ENCODE peak calls at places on chromosomes 13 and 19, in seven cellular contexts. M is AG08396, N is brain microvascular endothelial cell, D is neuronal stem cell, B is NCI-H1092, G is HuH-7, I is NCI-H1417. C is an unnamed sample.

GRCh38 chr19:40806385-40807146 is 7.6 kb downstream of the EGLN2 start:
- DNase-seq in G (peak), M (peak), B (no peak), I (peak), N (peak), D (peak), C (no peak)

GRCh38 chr19:55165952-55166529 is 372 bp downstream of the DNAAF3 start:
- DNase-seq in G (peak), N (peak), B (peak), D (peak), I (peak), M (peak), C (no peak)

GRCh38 chr19:15525291-15525690 is 17.0 kb downstream of the CYP4F22 start:
- DNase-seq in I (no peak), G (no peak), M (no peak), N (no peak), B (no peak), D (no peak), C (no peak)

GRCh38 chr19:54160182-54160811 is 776 bp upstream of the LENG1 start:
- DNase-seq in N (no peak), D (no peak), I (peak), M (peak), G (no peak), B (no peak), C (no peak)

GRCh38 chr19:13831560-13832056 is 36.4 kb downstream of the ZSWIM4 start:
- DNase-seq in N (no peak), D (no peak), G (no peak), I (no peak), M (no peak), B (no peak), C (no peak)

GRCh38 chr13:60642552-60642951 is 245.5 kb downstream of the TDRD3 start:
- DNase-seq in M (no peak), G (no peak), B (no peak), N (no peak), D (no peak), I (no peak), C (no peak)

GRCh38 chr19:41426116-41426841 is 895 bp downstream of the B3GNT8 start:
- DNase-seq in N (no peak), B (no peak), D (no peak), G (no peak), M (no peak), I (no peak), C (no peak)

GRCh38 chr19:11332822-11333221 is 6.6 kb downstream of the RAB3D start:
- DNase-seq in M (no peak), G (no peak), I (no peak), D (no peak), N (no peak), B (no peak), C (no peak)

GRCh38 chr19:7442423-7442822 is 46.4 kb downstream of the PEX11G start:
- DNase-seq in G (no peak), I (no peak), N (peak), M (no peak), D (no peak), B (no peak), C (no peak)

GRCh38 chr13:30191491-30192100 is 115.8 kb downstream of the KATNAL1 start:
- DNase-seq in N (no peak), G (no peak), D (no peak), M (peak), I (no peak), B (no peak), C (no peak)

GRCh38 chr13:71831716-71832115 is 35.3 kb downstream of the DACH1 start:
- DNase-seq in G (no peak), N (peak), M (no peak), B (no peak), D (peak), I (no peak), C (no peak)

GRCh38 chr19:39141929-39142328 is 16.3 kb downstream of the PAK4 start:
- DNase-seq in I (no peak), G (no peak), M (no peak), B (no peak), N (no peak), D (no peak), C (no peak)

GRCh38 chr19:46717716-46718143 is 816 bp upstream of the PRKD2 start:
- DNase-seq in B (no peak), M (no peak), D (no peak), G (no peak), I (peak), N (no peak), C (no peak)

GRCh38 chr13:95676100-95676774 is 702 bp upstream of the DNAJC3 start:
- DNase-seq in B (peak), N (no peak), G (no peak), D (no peak), I (no peak), M (no peak), C (no peak)

GRCh38 chr13:90792335-90792734 is 555.2 kb upstream of the MIR17HG start:
- DNase-seq in D (no peak), M (no peak), B (no peak), N (no peak), I (no peak), G (no peak), C (no peak)

GRCh38 chr19:48866692-48867091 is 1.7 kb downstream of the PLEKHA4 start:
- DNase-seq in N (no peak), I (no peak), M (no peak), D (no peak), G (no peak), B (no peak), C (no peak)

GRCh38 chr19:15330801-15331418 is 1.4 kb downstream of the BRD4 start:
- DNase-seq in M (peak), B (no peak), I (no peak), G (no peak), N (peak), D (peak), C (peak)

GRCh38 chr13:25136872-25137623 is 35.0 kb downstream of the AMER2 start:
- DNase-seq in N (no peak), I (no peak), D (no peak), M (no peak), G (no peak), B (no peak), C (no peak)

GRCh38 chr13:97067342-97067895 is 73.1 kb upstream of the OXGR1 start:
- DNase-seq in M (no peak), G (no peak), I (no peak), D (no peak), N (peak), B (no peak), C (no peak)

GRCh38 chr19:12055784-12056183 is 3.0 kb upstream of the ZNF878 start:
- DNase-seq in B (no peak), N (no peak), D (no peak), M (no peak), I (no peak), G (no peak), C (no peak)

GRCh38 chr19:56015756-56016155 is 29.2 kb downstream of the NLRP5 start:
- DNase-seq in G (peak), B (no peak), M (no peak), I (no peak), N (no peak), D (no peak), C (no peak)

GRCh38 chr13:27000686-27001085 is 170.9 kb downstream of the USP12 start:
- DNase-seq in B (no peak), M (no peak), D (no peak), N (no peak), G (no peak), I (no peak), C (no peak)

GRCh38 chr13:43939149-43939548 is 59.4 kb downstream of the LACC1 start:
- DNase-seq in M (no peak), N (no peak), I (no peak), D (no peak), B (no peak), G (no peak), C (no peak)

GRCh38 chr13:58300974-58301681 is 669.6 kb downstream of the PCDH17 start:
- DNase-seq in D (no peak), G (no peak), I (no peak), B (no peak), N (no peak), M (no peak), C (no peak)

GRCh38 chr13:72258340-72258981 is 391.5 kb upstream of the DACH1 start:
- DNase-seq in G (no peak), B (no peak), N (no peak), D (no peak), I (no peak), M (no peak), C (no peak)

GRCh38 chr19:32224371-32225244 is 120.8 kb upstream of the ZNF507 start:
- DNase-seq in I (peak), D (peak), B (no peak), G (peak), N (peak), M (peak), C (no peak)

GRCh38 chr13:32903720-32904119 is 112.5 kb upstream of the KL start:
- DNase-seq in B (no peak), D (no peak), I (no peak), G (no peak), M (no peak), N (peak), C (no peak)

GRCh38 chr19:46976845-46977320 is 42.8 kb upstream of the NPAS1 start:
- DNase-seq in D (peak), B (no peak), G (peak), I (no peak), N (peak), M (peak), C (peak)

GRCh38 chr13:71964491-71965108 is 97.6 kb upstream of the DACH1 start:
- DNase-seq in M (no peak), G (no peak), D (no peak), B (no peak), I (no peak), N (peak), C (no peak)

GRCh38 chr13:79398169-79398568 is 7.9 kb downstream of the RBM26 start:
- DNase-seq in B (no peak), D (no peak), G (no peak), I (no peak), M (no peak), N (no peak), C (no peak)

GRCh38 chr13:20360041-20360491 is 127.9 kb upstream of the GJB6 start:
- DNase-seq in B (no peak), G (no peak), M (no peak), D (no peak), I (no peak), N (peak), C (no peak)

GRCh38 chr13:52846567-52847321 is 1.7 kb downstream of the PCDH8 start:
- DNase-seq in I (no peak), B (no peak), G (no peak), M (peak), N (no peak), D (peak), C (no peak)

GRCh38 chr19:11191273-11191755 is 6.0 kb downstream of the KANK2 start:
- DNase-seq in D (no peak), N (peak), B (no peak), I (no peak), M (peak), G (no peak), C (no peak)

GRCh38 chr13:108807841-108808240 is 178.4 kb downstream of the MYO16 start:
- DNase-seq in M (no peak), D (no peak), B (no peak), I (no peak), N (no peak), G (no peak), C (no peak)

GRCh38 chr13:110616103-110617101 is 1.1 kb downstream of the NAXD start:
- DNase-seq in B (no peak), N (peak), G (no peak), I (no peak), M (peak), D (peak), C (no peak)

GRCh38 chr19:5951338-5951861 is 26.5 kb downstream of the RANBP3 start:
- DNase-seq in I (no peak), N (no peak), G (no peak), D (no peak), M (no peak), B (no peak), C (no peak)

GRCh38 chr19:18875726-18876125 is 20.2 kb downstream of the CERS1 start:
- DNase-seq in B (no peak), G (no peak), D (no peak), M (no peak), N (no peak), I (no peak), C (no peak)

GRCh38 chr19:10086904-10087256 is 763 bp downstream of the SHFL start:
- DNase-seq in D (no peak), G (no peak), B (no peak), I (no peak), N (no peak), M (no peak), C (no peak)

C was measured in NK-92 treated with Interleukin-12 subunit alpha and Interleukin-12 subunit beta, amount 100 ng/mL, for 24 hours.